ENCODE peak calls at places on chromosomes 1 and 21, in ten cellular contexts. One of them, this sample, is unnamed.

GRCh38 chr1:27598288-27598687 is 5.7 kb downstream of the AHDC1 start:
- DNase-seq in NCI-H345: no peak
- DNase-seq in hippocampal formation: no peak
- DNase-seq in endodermal cell: peak
- DNase-seq in amygdala: no peak
- DNase-seq in stimulated activated CD8-positive, alpha-beta memory T cell treated with anti-CD3 and anti-CD28 coated beads, Interleukin-15, amount 100 ng/mL, for 1 hour: no peak
- DNase-seq in right lobe of liver: no peak
- DNase-seq in iPS DF 19.7: no peak
- DNase-seq in GM13977: no peak
- DNase-seq in activated CD4-positive, alpha-beta T cell treated with anti-CD3 and anti-CD28 coated beads, Interleukin-2, amount 50 U/mL, for 24 hours: no peak
- DNase-seq in this sample: no peak

GRCh38 chr1:20840731-20841130 is 53.6 kb upstream of the HP1BP3 start:
- DNase-seq in NCI-H345: no peak
- DNase-seq in activated CD4-positive, alpha-beta T cell treated with anti-CD3 and anti-CD28 coated beads, Interleukin-2, amount 50 U/mL, for 24 hours: no peak
- DNase-seq in iPS DF 19.7: no peak
- DNase-seq in GM13977: no peak
- DNase-seq in endodermal cell: no peak
- DNase-seq in right lobe of liver: no peak
- DNase-seq in hippocampal formation: no peak
- DNase-seq in stimulated activated CD8-positive, alpha-beta memory T cell treated with anti-CD3 and anti-CD28 coated beads, Interleukin-15, amount 100 ng/mL, for 1 hour: no peak
- DNase-seq in amygdala: no peak
- DNase-seq in this sample: no peak

GRCh38 chr21:32949701-32950100 is 76.0 kb upstream of the OLIG2 start:
- DNase-seq in endodermal cell: no peak
- DNase-seq in NCI-H345: no peak
- DNase-seq in iPS DF 19.7: no peak
- DNase-seq in hippocampal formation: peak
- DNase-seq in right lobe of liver: no peak
- DNase-seq in activated CD4-positive, alpha-beta T cell treated with anti-CD3 and anti-CD28 coated beads, Interleukin-2, amount 50 U/mL, for 24 hours: no peak
- DNase-seq in stimulated activated CD8-positive, alpha-beta memory T cell treated with anti-CD3 and anti-CD28 coated beads, Interleukin-15, amount 100 ng/mL, for 1 hour: no peak
- DNase-seq in GM13977: no peak
- DNase-seq in amygdala: peak
- DNase-seq in this sample: no peak

GRCh38 chr1:193355179-193355578 is 168.8 kb upstream of the B3GALT2 start:
- DNase-seq in right lobe of liver: no peak
- DNase-seq in activated CD4-positive, alpha-beta T cell treated with anti-CD3 and anti-CD28 coated beads, Interleukin-2, amount 50 U/mL, for 24 hours: no peak
- DNase-seq in stimulated activated CD8-positive, alpha-beta memory T cell treated with anti-CD3 and anti-CD28 coated beads, Interleukin-15, amount 100 ng/mL, for 1 hour: no peak
- DNase-seq in amygdala: no peak
- DNase-seq in GM13977: no peak
- DNase-seq in NCI-H345: no peak
- DNase-seq in iPS DF 19.7: no peak
- DNase-seq in hippocampal formation: no peak
- DNase-seq in endodermal cell: no peak
- DNase-seq in this sample: no peak

GRCh38 chr1:195462646-195463045 is 1145.6 kb downstream of the KCNT2 start:
- DNase-seq in amygdala: no peak
- DNase-seq in iPS DF 19.7: no peak
- DNase-seq in stimulated activated CD8-positive, alpha-beta memory T cell treated with anti-CD3 and anti-CD28 coated beads, Interleukin-15, amount 100 ng/mL, for 1 hour: no peak
- DNase-seq in hippocampal formation: no peak
- DNase-seq in NCI-H345: no peak
- DNase-seq in GM13977: no peak
- DNase-seq in right lobe of liver: no peak
- DNase-seq in endodermal cell: no peak
- DNase-seq in activated CD4-positive, alpha-beta T cell treated with anti-CD3 and anti-CD28 coated beads, Interleukin-2, amount 50 U/mL, for 24 hours: no peak
- DNase-seq in this sample: no peak

GRCh38 chr1:160373696-160374095 is 6.8 kb downstream of the NHLH1 start:
- DNase-seq in NCI-H345: no peak
- DNase-seq in amygdala: no peak
- DNase-seq in stimulated activated CD8-positive, alpha-beta memory T cell treated with anti-CD3 and anti-CD28 coated beads, Interleukin-15, amount 100 ng/mL, for 1 hour: no peak
- DNase-seq in right lobe of liver: no peak
- DNase-seq in GM13977: no peak
- DNase-seq in iPS DF 19.7: no peak
- DNase-seq in hippocampal formation: no peak
- DNase-seq in activated CD4-positive, alpha-beta T cell treated with anti-CD3 and anti-CD28 coated beads, Interleukin-2, amount 50 U/mL, for 24 hours: no peak
- DNase-seq in endodermal cell: no peak
- DNase-seq in this sample: no peak

GRCh38 chr21:41142051-41142795 is 25.7 kb upstream of the BACE2 start:
- DNase-seq in endodermal cell: peak
- DNase-seq in stimulated activated CD8-positive, alpha-beta memory T cell treated with anti-CD3 and anti-CD28 coated beads, Interleukin-15, amount 100 ng/mL, for 1 hour: no peak
- DNase-seq in activated CD4-positive, alpha-beta T cell treated with anti-CD3 and anti-CD28 coated beads, Interleukin-2, amount 50 U/mL, for 24 hours: no peak
- DNase-seq in GM13977: no peak
- DNase-seq in NCI-H345: peak
- DNase-seq in amygdala: peak
- DNase-seq in hippocampal formation: peak
- DNase-seq in iPS DF 19.7: no peak
- DNase-seq in right lobe of liver: no peak
- DNase-seq in this sample: peak

GRCh38 chr1:24707659-24708058 is 37.6 kb upstream of the CLIC4 start:
- DNase-seq in endodermal cell: no peak
- DNase-seq in amygdala: no peak
- DNase-seq in NCI-H345: no peak
- DNase-seq in iPS DF 19.7: no peak
- DNase-seq in right lobe of liver: no peak
- DNase-seq in GM13977: no peak
- DNase-seq in stimulated activated CD8-positive, alpha-beta memory T cell treated with anti-CD3 and anti-CD28 coated beads, Interleukin-15, amount 100 ng/mL, for 1 hour: no peak
- DNase-seq in hippocampal formation: no peak
- DNase-seq in activated CD4-positive, alpha-beta T cell treated with anti-CD3 and anti-CD28 coated beads, Interleukin-2, amount 50 U/mL, for 24 hours: no peak
- DNase-seq in this sample: no peak

GRCh38 chr1:168408531-168409242 is 128.0 kb downstream of the TBX19 start:
- DNase-seq in stimulated activated CD8-positive, alpha-beta memory T cell treated with anti-CD3 and anti-CD28 coated beads, Interleukin-15, amount 100 ng/mL, for 1 hour: peak
- DNase-seq in GM13977: peak
- DNase-seq in iPS DF 19.7: no peak
- DNase-seq in activated CD4-positive, alpha-beta T cell treated with anti-CD3 and anti-CD28 coated beads, Interleukin-2, amount 50 U/mL, for 24 hours: peak
- DNase-seq in amygdala: no peak
- DNase-seq in hippocampal formation: no peak
- DNase-seq in endodermal cell: peak
- DNase-seq in NCI-H345: no peak
- DNase-seq in right lobe of liver: no peak
- DNase-seq in this sample: no peak

GRCh38 chr1:36988741-36989193 is 45.5 kb downstream of the GRIK3 start:
- DNase-seq in endodermal cell: no peak
- DNase-seq in right lobe of liver: no peak
- DNase-seq in stimulated activated CD8-positive, alpha-beta memory T cell treated with anti-CD3 and anti-CD28 coated beads, Interleukin-15, amount 100 ng/mL, for 1 hour: no peak
- DNase-seq in amygdala: peak
- DNase-seq in hippocampal formation: peak
- DNase-seq in GM13977: no peak
- DNase-seq in activated CD4-positive, alpha-beta T cell treated with anti-CD3 and anti-CD28 coated beads, Interleukin-2, amount 50 U/mL, for 24 hours: no peak
- DNase-seq in NCI-H345: peak
- DNase-seq in iPS DF 19.7: no peak
- DNase-seq in this sample: no peak

GRCh38 chr1:168116327-168116799 is 20.4 kb downstream of the GPR161 start:
- DNase-seq in iPS DF 19.7: no peak
- DNase-seq in stimulated activated CD8-positive, alpha-beta memory T cell treated with anti-CD3 and anti-CD28 coated beads, Interleukin-15, amount 100 ng/mL, for 1 hour: no peak
- DNase-seq in activated CD4-positive, alpha-beta T cell treated with anti-CD3 and anti-CD28 coated beads, Interleukin-2, amount 50 U/mL, for 24 hours: no peak
- DNase-seq in amygdala: no peak
- DNase-seq in NCI-H345: peak
- DNase-seq in endodermal cell: no peak
- DNase-seq in right lobe of liver: no peak
- DNase-seq in hippocampal formation: no peak
- DNase-seq in GM13977: no peak
- DNase-seq in this sample: peak

GRCh38 chr1:46198026-46198826 is at the start of gene POMGNT1:
- DNase-seq in amygdala: peak
- DNase-seq in hippocampal formation: no peak
- DNase-seq in activated CD4-positive, alpha-beta T cell treated with anti-CD3 and anti-CD28 coated beads, Interleukin-2, amount 50 U/mL, for 24 hours: peak
- DNase-seq in NCI-H345: peak
- DNase-seq in right lobe of liver: peak
- DNase-seq in GM13977: peak
- DNase-seq in iPS DF 19.7: no peak
- DNase-seq in stimulated activated CD8-positive, alpha-beta memory T cell treated with anti-CD3 and anti-CD28 coated beads, Interleukin-15, amount 100 ng/mL, for 1 hour: peak
- DNase-seq in endodermal cell: peak
- DNase-seq in this sample: peak

GRCh38 chr1:11738783-11739182 is 2.8 kb downstream of the AGTRAP start:
- DNase-seq in endodermal cell: no peak
- DNase-seq in NCI-H345: no peak
- DNase-seq in amygdala: no peak
- DNase-seq in stimulated activated CD8-positive, alpha-beta memory T cell treated with anti-CD3 and anti-CD28 coated beads, Interleukin-15, amount 100 ng/mL, for 1 hour: no peak
- DNase-seq in activated CD4-positive, alpha-beta T cell treated with anti-CD3 and anti-CD28 coated beads, Interleukin-2, amount 50 U/mL, for 24 hours: no peak
- DNase-seq in hippocampal formation: no peak
- DNase-seq in right lobe of liver: no peak
- DNase-seq in iPS DF 19.7: no peak
- DNase-seq in GM13977: no peak
- DNase-seq in this sample: no peak

GRCh38 chr1:177164380-177165068 is at the start of gene ASTN1:
- DNase-seq in iPS DF 19.7: no peak
- DNase-seq in endodermal cell: peak
- DNase-seq in right lobe of liver: no peak
- DNase-seq in GM13977: no peak
- DNase-seq in stimulated activated CD8-positive, alpha-beta memory T cell treated with anti-CD3 and anti-CD28 coated beads, Interleukin-15, amount 100 ng/mL, for 1 hour: no peak
- DNase-seq in activated CD4-positive, alpha-beta T cell treated with anti-CD3 and anti-CD28 coated beads, Interleukin-2, amount 50 U/mL, for 24 hours: no peak
- DNase-seq in hippocampal formation: peak
- DNase-seq in NCI-H345: peak
- DNase-seq in amygdala: peak
- DNase-seq in this sample: peak

GRCh38 chr1:155888481-155888880 is 22.7 kb downstream of the RIT1 start:
- DNase-seq in NCI-H345: no peak
- DNase-seq in endodermal cell: no peak
- DNase-seq in amygdala: no peak
- DNase-seq in activated CD4-positive, alpha-beta T cell treated with anti-CD3 and anti-CD28 coated beads, Interleukin-2, amount 50 U/mL, for 24 hours: no peak
- DNase-seq in iPS DF 19.7: no peak
- DNase-seq in right lobe of liver: no peak
- DNase-seq in hippocampal formation: no peak
- DNase-seq in GM13977: no peak
- DNase-seq in stimulated activated CD8-positive, alpha-beta memory T cell treated with anti-CD3 and anti-CD28 coated beads, Interleukin-15, amount 100 ng/mL, for 1 hour: no peak
- DNase-seq in this sample: no peak